ENCODE peak calls at places on chromosome 5, in nine cellular contexts. T is activated CD4-positive, alpha-beta T cell treated with anti-CD3 and anti-CD28 coated beads, Interleukin-2, amount 50 U/mL, for 4 hours; M is M059J; C is CD4-positive, alpha-beta T cell; A is tibial artery; L is T follicular helper cell; H is NCI-H1694; P is A172; E is H7. K is an unnamed sample.

GRCh38 chr5:90551376-90551775 is 7.2 kb upstream of the ADGRV1 start:
- DNase-seq in T (no peak), M (no peak), C (no peak), A (no peak), L (no peak), H (no peak), P (no peak), E (no peak), K (no peak)

GRCh38 chr5:32710859-32711692 is at the start of gene NPR3:
- DNase-seq in T (no peak), M (no peak), C (no peak), A (peak; percentile 75), L (no peak), H (no peak), P (no peak), E (peak; percentile 59), K (peak; percentile 35)

GRCh38 chr5:173644700-173645436 is 28.4 kb upstream of the BOD1 start:
- DNase-seq in T (no peak), M (no peak), C (no peak), A (no peak), L (no peak), H (no peak), P (no peak), E (no peak), K (no peak)

GRCh38 chr5:14266686-14267085 is 123.5 kb downstream of the TRIO start:
- DNase-seq in T (no peak), M (no peak), C (no peak), A (no peak), L (no peak), H (no peak), P (no peak), E (no peak), K (no peak)

GRCh38 chr5:73367650-73368049 is 80.9 kb downstream of the FOXD1 start:
- DNase-seq in T (no peak), M (peak; percentile 81), C (no peak), A (no peak), L (no peak), H (no peak), P (no peak), E (no peak), K (no peak)

GRCh38 chr5:154520861-154521453 is 42.9 kb upstream of the HAND1 start:
- DNase-seq in T (no peak), M (peak; percentile 22), C (no peak), A (no peak), L (no peak), H (no peak), P (peak; percentile 51), E (peak; percentile 94), K (no peak)

GRCh38 chr5:154071799-154072781 is 33.3 kb downstream of the MFAP3 start:
- DNase-seq in T (peak; percentile 80), M (peak; percentile 65), C (peak; percentile 77), A (peak; percentile 84), L (peak; percentile 71), H (peak; percentile 74), P (peak; percentile 74), E (peak; percentile 57), K (peak; percentile 84)

GRCh38 chr5:36950586-36951457 is 74.3 kb downstream of the NIPBL start:
- DNase-seq in T (no peak), M (peak; percentile 84), C (no peak), A (no peak), L (no peak), H (no peak), P (no peak), E (no peak), K (no peak)

GRCh38 chr5:112697833-112698232 is 39.9 kb upstream of the APC start:
- DNase-seq in T (no peak), M (no peak), C (no peak), A (no peak), L (no peak), H (no peak), P (no peak), E (no peak), K (no peak)

GRCh38 chr5:96733771-96734498 is 71.8 kb downstream of the CAST start:
- DNase-seq in T (no peak), M (peak; percentile 24), C (no peak), A (no peak), L (no peak), H (no peak), P (peak; percentile 19), E (peak; percentile 27), K (no peak)

GRCh38 chr5:132489871-132490483 is 596 bp downstream of the IRF1 start:
- DNase-seq in T (no peak), M (peak; percentile 55), C (peak; percentile 46), A (peak; percentile 83), L (no peak), H (no peak), P (peak; percentile 50), E (peak; percentile 87), K (peak; percentile 64)